ENCODE peak calls at places on chromosomes 7 and 10, in seven cellular contexts. M is adrenal gland, G is H7, E is transverse colon, J is spleen, N is K562, Z is adipocyte. P is an unnamed sample. For H3K36me3 and H3K27me3, the result is how much of the 10 kb centered on the place peaks cover.

GRCh38 chr7:46786221-46786951 is 795.5 kb downstream of the TNS3 start:
- DNase-seq in M (no peak), G (peak), E (no peak), J (no peak), N (no peak), Z (peak), P (no peak)

GRCh38 chr10:51507476-51507875 is 191.9 kb downstream of the CSTF2T start:
- DNase-seq in M (no peak), G (no peak), E (no peak), J (no peak), N (no peak), Z (no peak), P (no peak)

GRCh38 chr7:27098493-27099223 is 2.9 kb upstream of the HOXA1 start:
- DNase-seq in M (peak), G (peak), E (peak), J (no peak), N (no peak), Z (no peak), P (no peak)

GRCh38 chr7:2609001-2609411 is 22.8 kb upstream of the TTYH3 start:
- DNase-seq in M (no peak), G (peak), E (no peak), J (no peak), N (peak), Z (peak), P (no peak)

GRCh38 chr10:95337354-95337753 is 46.6 kb upstream of the PDLIM1 start:
- DNase-seq in M (no peak), G (no peak), E (no peak), J (no peak), N (no peak), Z (no peak), P (no peak)

GRCh38 chr10:130244928-130245495 is 108.8 kb downstream of the GLRX3 start:
- DNase-seq in M (peak), G (no peak), E (no peak), J (no peak), N (no peak), Z (no peak), P (no peak)

GRCh38 chr7:88293866-88294265 is 12.8 kb downstream of the STEAP4 start:
- DNase-seq in M (no peak), G (no peak), E (no peak), J (no peak), N (no peak), Z (no peak), P (no peak)

GRCh38 chr10:98312816-98313215 is 44.8 kb upstream of the LOXL4 start:
- DNase-seq in M (no peak), G (peak), E (no peak), J (no peak), N (no peak), Z (no peak), P (no peak)

GRCh38 chr7:15720849-15721471 is 34.5 kb upstream of the MEOX2 start:
- DNase-seq in M (peak), G (no peak), E (peak), J (no peak), N (peak), Z (peak), P (peak)

GRCh38 chr10:132685121-132685891 is 100.6 kb downstream of the NKX6-2 start:
- DNase-seq in M (peak), G (peak), E (peak), J (peak), N (peak), Z (peak), P (no peak)

GRCh38 chr10:79139124-79139835 is 70.5 kb downstream of the ZMIZ1 start:
- DNase-seq in M (peak), G (no peak), E (peak), J (no peak), N (peak), Z (peak), P (no peak)

GRCh38 chr10:122703483-122704448 is 4.1 kb upstream of the C10orf120 start:
- DNase-seq in M (peak), G (peak), E (peak), J (peak), N (peak), Z (peak), P (peak)

GRCh38 chr7:99437946-99438572 is 539 bp downstream of the PTCD1 start:
- DNase-seq in M (no peak), G (no peak), E (no peak), J (no peak), N (peak), Z (no peak), P (no peak)

GRCh38 chr7:99438573-99439480 is at the start of the genes CPSF4 and PTCD1:
- DNase-seq in M (peak), G (peak), E (peak), J (peak), N (peak), Z (peak), P (peak)

GRCh38 chr7:99446096-99446495 is 7.4 kb downstream of the CPSF4 start:
- DNase-seq in M (no peak), G (no peak), E (no peak), J (no peak), N (no peak), Z (no peak), P (no peak)

DNA sequence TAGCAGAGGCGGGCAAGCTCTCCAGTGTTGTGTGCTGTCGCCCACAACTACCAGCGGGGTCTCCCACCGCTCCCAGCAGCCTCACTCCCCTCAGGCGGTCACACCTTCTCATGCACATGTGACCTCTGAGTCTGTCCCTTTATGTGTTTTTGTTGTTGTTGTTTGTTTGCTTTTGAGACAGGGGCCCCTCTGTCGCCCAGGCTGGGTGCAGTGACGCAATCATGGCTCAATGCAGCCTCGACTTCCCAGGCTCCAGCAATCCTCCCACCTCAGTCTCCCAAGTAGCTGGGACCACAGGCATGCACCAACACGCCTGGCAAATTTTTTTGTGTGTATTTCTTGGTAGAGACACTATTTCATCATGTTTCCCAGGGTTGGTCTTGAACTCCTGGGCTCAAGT is 1.5 kb downstream of the CPSF4 start:
- DNase-seq in M (no peak), G (no peak), E (no peak), J (no peak), N (no peak), Z (peak), P (no peak)
- H3K4me3 ChIP-seq in M (no peak), G (no peak), E (no peak), J (no peak), N (peak), Z (peak), P (peak)

DNA sequence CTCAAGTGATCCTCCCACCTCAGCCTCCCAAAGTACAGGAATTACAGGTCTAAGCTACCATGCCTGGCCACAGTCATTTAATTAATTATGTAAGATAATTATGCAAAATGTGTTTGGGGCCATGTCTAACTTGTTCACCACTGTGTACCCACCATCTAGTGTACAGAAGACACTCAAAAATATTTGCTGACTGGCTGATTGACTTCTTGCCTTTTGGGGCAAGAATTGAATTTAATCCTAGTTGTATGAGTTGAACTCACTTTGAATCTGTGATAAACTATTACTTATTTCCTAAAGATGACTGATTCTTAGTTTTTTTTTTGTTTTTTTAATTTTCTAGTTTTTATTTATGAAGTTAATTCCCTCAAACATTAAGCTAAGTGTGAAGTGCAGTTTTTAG is 15.8 kb upstream of the ZC3HAV1L start:
- DNase-seq in M (no peak), G (no peak), E (no peak), J (no peak), N (no peak), Z (no peak), P (no peak)
- H3K36me3 ChIP-seq in M (half or more), G (under half), E (under half), J (half or more), N (half or more), Z (under half), P (under half)

DNA sequence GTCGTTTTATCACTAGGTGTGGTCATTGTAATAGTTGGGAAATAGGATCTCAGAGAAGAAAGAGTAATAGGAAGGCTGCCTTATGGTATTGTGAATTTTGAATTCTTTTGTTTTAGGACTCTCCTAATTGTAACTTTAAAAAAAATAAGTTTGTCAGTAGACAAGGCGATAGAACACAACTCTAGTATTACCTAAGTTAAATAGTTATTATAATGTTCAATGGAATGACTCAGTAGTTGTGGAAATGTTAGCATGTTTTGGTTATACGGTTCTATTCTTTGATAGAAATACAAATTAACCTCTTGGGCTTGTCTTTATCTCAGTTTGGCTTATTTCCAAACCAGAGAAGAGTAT is 1.4 kb downstream of the DNAH11 start:
- DNase-seq in M (no peak), G (no peak), E (no peak), J (no peak), N (no peak), Z (no peak), P (no peak)
- H3K27me3 ChIP-seq in M (under half), G (under half), E (half or more), J (under half), N (under half), Z (under half), P (under half)

DNA sequence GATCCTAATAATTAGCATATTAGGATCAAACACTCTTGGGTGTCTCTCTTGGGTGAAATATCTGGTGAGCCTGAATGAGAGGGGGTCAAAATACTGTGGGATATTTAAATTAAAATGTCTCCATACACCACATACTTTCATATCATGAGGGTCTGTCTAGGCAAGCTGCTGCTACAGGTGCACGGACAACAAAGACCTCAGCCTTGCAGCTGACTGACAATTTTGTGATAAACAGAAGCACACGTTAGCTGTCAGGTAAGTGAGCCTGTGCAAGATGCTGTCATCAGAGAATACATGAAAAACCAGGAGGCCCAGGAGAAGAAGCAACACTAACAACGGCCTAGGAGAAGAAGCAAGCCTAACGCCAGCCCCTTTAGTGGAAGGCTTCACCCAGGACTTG is 247.5 kb downstream of the ADARB2 start:
- DNase-seq in M (no peak), G (no peak), E (no peak), J (no peak), N (no peak), Z (no peak), P (no peak)
- H3K4me3 ChIP-seq in M (no peak), G (no peak), E (no peak), J (no peak), N (no peak), Z (no peak), P (no peak)

GRCh38 chr10:78000206-78000605 is 29.1 kb downstream of the POLR3A start:
- DNase-seq in M (no peak), G (no peak), E (no peak), J (no peak), N (no peak), Z (no peak), P (no peak)

GRCh38 chr10:78004215-78005026 is 24.9 kb downstream of the POLR3A start:
- DNase-seq in M (peak), G (no peak), E (no peak), J (no peak), N (no peak), Z (no peak), P (no peak)

GRCh38 chr10:78002541-78003284 is 26.6 kb downstream of the POLR3A start:
- DNase-seq in M (no peak), G (no peak), E (no peak), J (peak), N (no peak), Z (no peak), P (no peak)

DNA sequence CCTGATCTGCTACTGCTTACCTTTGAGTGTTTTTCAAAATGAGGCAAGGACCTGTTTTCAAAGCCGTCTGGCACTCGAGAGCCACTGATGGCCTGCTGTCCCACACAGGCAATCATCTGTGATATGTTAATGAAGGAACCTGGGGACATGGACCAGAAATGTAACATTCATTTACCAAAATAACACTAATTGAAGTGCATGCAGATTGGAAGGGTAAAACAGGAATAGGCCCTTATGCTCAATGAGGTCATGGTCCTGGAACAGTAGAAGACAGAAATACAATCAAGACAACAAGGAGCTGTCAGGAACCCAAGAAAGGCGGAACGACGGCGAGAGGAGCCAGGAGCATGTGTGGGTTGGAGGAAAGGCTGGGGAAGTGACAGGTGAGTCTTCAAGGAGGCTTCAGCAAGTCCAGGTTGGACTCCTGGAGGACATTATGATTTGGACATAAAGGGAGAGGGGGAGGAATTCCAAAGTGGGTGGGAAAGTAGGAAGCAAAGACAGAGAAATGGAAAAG is 28.3 kb downstream of the POLR3A start:
- DNase-seq in M (peak), G (no peak), E (no peak), J (no peak), N (no peak), Z (no peak), P (no peak)
- H3K36me3 ChIP-seq in M (half or more), G (under half), E (half or more), J (half or more), N (half or more), Z (half or more), P (half or more)

GRCh38 chr7:157682064-157682945 is 345.5 kb downstream of the DNAJB6 start:
- DNase-seq in M (no peak), G (peak), E (no peak), J (peak), N (no peak), Z (no peak), P (no peak)

GRCh38 chr7:157684596-157685429 is 348.0 kb downstream of the DNAJB6 start:
- DNase-seq in M (no peak), G (peak), E (no peak), J (peak), N (no peak), Z (no peak), P (no peak)

GRCh38 chr7:157684157-157684595 is 347.4 kb downstream of the DNAJB6 start:
- DNase-seq in M (no peak), G (peak), E (no peak), J (no peak), N (no peak), Z (no peak), P (no peak)

GRCh38 chr7:157683251-157684156 is 346.7 kb downstream of the DNAJB6 start:
- DNase-seq in M (no peak), G (peak), E (no peak), J (peak), N (no peak), Z (no peak), P (no peak)

DNA sequence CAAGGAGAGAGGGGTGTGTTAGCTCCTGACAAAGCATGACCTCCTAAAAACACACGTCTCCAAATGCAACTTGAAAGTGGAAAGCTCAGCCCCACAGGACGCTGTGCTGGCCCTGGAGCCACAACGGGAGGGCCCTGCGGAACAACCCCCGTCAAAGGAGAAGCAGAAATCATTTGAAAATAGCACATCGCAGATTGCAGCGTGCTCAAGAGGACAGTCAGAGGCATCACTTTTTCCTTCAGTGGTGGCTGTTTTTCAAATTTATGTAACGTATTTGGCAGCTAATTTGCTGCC is 346.1 kb downstream of the DNAJB6 start:
- DNase-seq in M (no peak), G (peak), E (no peak), J (no peak), N (no peak), Z (no peak), P (no peak)
- H3K27me3 ChIP-seq in M (half or more), G (half or more), E (half or more), J (half or more), N (under half), Z (half or more), P (under half)

P was measured in MG63.